ENCODE peak calls at places on chromosomes 4 and X, in seven cellular contexts. One of them, this sample, is unnamed. For H3K4me1 and H3K27me3, the result is how much of the 10 kb centered on the place peaks cover.

GRCh38 chrX:40154853-40155616 is 57.3 kb upstream of the BCOR start:
- DNase-seq in left ventricle myocardium inferior: peak
- DNase-seq in CD4-positive, alpha-beta memory T cell: no peak
- DNase-seq in psoas muscle: peak
- DNase-seq in IMR-90: peak
- DNase-seq in GM23338: peak
- DNase-seq in transverse colon: peak
- DNase-seq in this sample: peak

GRCh38 chrX:86171366-86171765 is 23.1 kb downstream of the DACH2 start:
- DNase-seq in GM23338: peak
- DNase-seq in left ventricle myocardium inferior: no peak
- DNase-seq in transverse colon: no peak
- DNase-seq in CD4-positive, alpha-beta memory T cell: no peak
- DNase-seq in psoas muscle: no peak
- DNase-seq in IMR-90: peak
- DNase-seq in this sample: peak

GRCh38 chr4:81466841-81467671 is 4.7 kb downstream of the RASGEF1B start:
- DNase-seq in left ventricle myocardium inferior: no peak
- DNase-seq in psoas muscle: no peak
- DNase-seq in GM23338: peak
- DNase-seq in IMR-90: peak
- DNase-seq in transverse colon: peak
- DNase-seq in CD4-positive, alpha-beta memory T cell: peak
- DNase-seq in this sample: peak

GRCh38 chr4:113825272-113825671 is 63.7 kb upstream of the CAMK2D start:
- DNase-seq in left ventricle myocardium inferior: no peak
- DNase-seq in CD4-positive, alpha-beta memory T cell: peak
- DNase-seq in GM23338: no peak
- DNase-seq in transverse colon: peak
- DNase-seq in IMR-90: no peak
- DNase-seq in psoas muscle: no peak
- DNase-seq in this sample: no peak

GRCh38 chr4:108175966-108176365 is 7.2 kb upstream of the LEF1 start:
- DNase-seq in left ventricle myocardium inferior: no peak
- DNase-seq in GM23338: no peak
- DNase-seq in transverse colon: no peak
- DNase-seq in IMR-90: no peak
- DNase-seq in CD4-positive, alpha-beta memory T cell: no peak
- DNase-seq in psoas muscle: no peak
- DNase-seq in this sample: no peak

GRCh38 chrX:149302705-149303104 is 202.4 kb downstream of the IDS start:
- DNase-seq in GM23338: no peak
- DNase-seq in CD4-positive, alpha-beta memory T cell: no peak
- DNase-seq in transverse colon: no peak
- DNase-seq in IMR-90: no peak
- DNase-seq in psoas muscle: no peak
- DNase-seq in left ventricle myocardium inferior: no peak
- DNase-seq in this sample: no peak

GRCh38 chrX:16918979-16919378 is 27.5 kb upstream of the REPS2 start:
- DNase-seq in psoas muscle: no peak
- DNase-seq in GM23338: no peak
- DNase-seq in left ventricle myocardium inferior: no peak
- DNase-seq in IMR-90: no peak
- DNase-seq in CD4-positive, alpha-beta memory T cell: no peak
- DNase-seq in transverse colon: no peak
- DNase-seq in this sample: no peak

GRCh38 chr4:186192068-186192751 is 843 bp downstream of the CYP4V2 start:
- DNase-seq in psoas muscle: no peak
- DNase-seq in CD4-positive, alpha-beta memory T cell: no peak
- DNase-seq in GM23338: peak
- DNase-seq in left ventricle myocardium inferior: peak
- DNase-seq in IMR-90: peak
- DNase-seq in transverse colon: peak
- DNase-seq in this sample: peak

GRCh38 chr4:149790172-149790907 is 25.3 kb downstream of the IQCM start:
- DNase-seq in IMR-90: no peak
- DNase-seq in CD4-positive, alpha-beta memory T cell: no peak
- DNase-seq in transverse colon: no peak
- DNase-seq in GM23338: no peak
- DNase-seq in left ventricle myocardium inferior: no peak
- DNase-seq in psoas muscle: no peak
- DNase-seq in this sample: no peak

GRCh38 chr4:176579233-176579632 is 213.5 kb downstream of the VEGFC start:
- DNase-seq in GM23338: peak
- DNase-seq in transverse colon: no peak
- DNase-seq in psoas muscle: no peak
- DNase-seq in IMR-90: no peak
- DNase-seq in CD4-positive, alpha-beta memory T cell: no peak
- DNase-seq in left ventricle myocardium inferior: no peak
- DNase-seq in this sample: no peak

DNA sequence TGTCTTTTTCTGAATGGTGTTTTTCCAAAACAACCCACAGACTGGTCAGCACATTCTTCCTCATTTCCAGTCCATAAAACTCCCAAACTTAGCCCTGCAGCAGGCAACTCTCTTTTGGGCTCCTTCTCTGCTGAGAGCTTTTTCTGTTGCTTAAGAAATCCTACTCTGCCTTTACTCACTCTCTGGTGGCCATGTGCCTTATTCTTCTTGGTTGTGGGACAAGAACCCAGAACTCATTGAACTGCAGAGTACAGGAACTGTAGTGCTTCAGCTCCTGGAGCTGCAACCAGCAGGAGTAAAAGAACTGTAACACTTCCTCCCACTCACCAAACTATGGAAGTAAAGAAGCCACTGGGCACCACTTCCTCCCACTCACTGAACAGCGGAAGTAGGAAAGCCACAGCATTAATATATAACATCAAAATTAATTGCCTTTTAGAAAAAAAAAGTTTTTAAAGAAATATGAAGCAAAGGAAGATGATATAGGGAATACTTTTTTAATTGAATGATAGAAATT is 864.1 kb upstream of the PCDH10 start:
- DNase-seq in psoas muscle: no peak
- DNase-seq in transverse colon: no peak
- DNase-seq in left ventricle myocardium inferior: no peak
- DNase-seq in GM23338: peak
- DNase-seq in CD4-positive, alpha-beta memory T cell: no peak
- DNase-seq in IMR-90: no peak
- DNase-seq in this sample: no peak
- H3K4me1 ChIP-seq in psoas muscle: under half
- H3K4me1 ChIP-seq in transverse colon: under half
- H3K4me1 ChIP-seq in left ventricle myocardium inferior: under half
- H3K4me1 ChIP-seq in GM23338: under half
- H3K4me1 ChIP-seq in CD4-positive, alpha-beta memory T cell: under half
- H3K4me1 ChIP-seq in IMR-90: under half
- H3K4me1 ChIP-seq in this sample: under half

GRCh38 chr4:104907074-104907649 is 239.5 kb upstream of the TET2 start:
- DNase-seq in psoas muscle: no peak
- DNase-seq in IMR-90: no peak
- DNase-seq in CD4-positive, alpha-beta memory T cell: no peak
- DNase-seq in GM23338: no peak
- DNase-seq in left ventricle myocardium inferior: no peak
- DNase-seq in transverse colon: no peak
- DNase-seq in this sample: no peak
- H3K27me3 ChIP-seq in psoas muscle: under half
- H3K27me3 ChIP-seq in IMR-90: under half
- H3K27me3 ChIP-seq in CD4-positive, alpha-beta memory T cell: under half
- H3K27me3 ChIP-seq in GM23338: half or more
- H3K27me3 ChIP-seq in left ventricle myocardium inferior: under half
- H3K27me3 ChIP-seq in transverse colon: under half
- H3K27me3 ChIP-seq in this sample: under half

GRCh38 chrX:77548751-77549150 is 101.6 kb downstream of the FGF16 start:
- DNase-seq in GM23338: no peak
- DNase-seq in transverse colon: no peak
- DNase-seq in left ventricle myocardium inferior: no peak
- DNase-seq in CD4-positive, alpha-beta memory T cell: no peak
- DNase-seq in IMR-90: no peak
- DNase-seq in psoas muscle: no peak
- DNase-seq in this sample: no peak
- H3K27ac ChIP-seq in GM23338: no peak
- H3K27ac ChIP-seq in transverse colon: no peak
- H3K27ac ChIP-seq in left ventricle myocardium inferior: no peak
- H3K27ac ChIP-seq in CD4-positive, alpha-beta memory T cell: no peak
- H3K27ac ChIP-seq in IMR-90: no peak
- H3K27ac ChIP-seq in psoas muscle: no peak
- H3K27ac ChIP-seq in this sample: no peak

DNA sequence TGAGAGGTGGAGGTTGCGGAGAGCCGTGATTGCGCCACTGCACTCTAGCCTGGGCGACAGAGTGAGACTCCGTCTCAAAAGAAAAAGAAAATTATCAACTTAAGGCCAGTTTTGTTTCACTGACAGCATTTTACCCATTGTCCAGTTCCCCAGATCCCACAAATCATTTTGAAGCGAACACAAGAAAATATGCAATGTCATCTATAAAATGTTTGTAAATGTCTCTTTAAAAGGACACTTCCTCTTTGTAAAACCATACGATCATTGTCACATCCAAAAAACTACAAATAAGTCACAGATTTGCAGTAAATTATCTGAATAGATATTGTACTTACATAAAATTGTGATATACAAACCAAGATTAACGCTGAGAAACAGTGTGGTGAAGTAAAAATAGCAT is 147.6 kb downstream of the ATRX start:
- DNase-seq in IMR-90: no peak
- DNase-seq in left ventricle myocardium inferior: no peak
- DNase-seq in psoas muscle: no peak
- DNase-seq in GM23338: no peak
- DNase-seq in CD4-positive, alpha-beta memory T cell: no peak
- DNase-seq in transverse colon: no peak
- DNase-seq in this sample: no peak
- H3K4me1 ChIP-seq in IMR-90: under half
- H3K4me1 ChIP-seq in left ventricle myocardium inferior: under half
- H3K4me1 ChIP-seq in psoas muscle: under half
- H3K4me1 ChIP-seq in GM23338: under half
- H3K4me1 ChIP-seq in CD4-positive, alpha-beta memory T cell: under half
- H3K4me1 ChIP-seq in transverse colon: under half
- H3K4me1 ChIP-seq in this sample: under half

GRCh38 chr4:5945171-5945570 is 52.3 kb upstream of the CRMP1 start:
- DNase-seq in CD4-positive, alpha-beta memory T cell: no peak
- DNase-seq in transverse colon: no peak
- DNase-seq in GM23338: no peak
- DNase-seq in psoas muscle: no peak
- DNase-seq in left ventricle myocardium inferior: no peak
- DNase-seq in IMR-90: no peak
- DNase-seq in this sample: no peak
- H3K27me3 ChIP-seq in CD4-positive, alpha-beta memory T cell: under half
- H3K27me3 ChIP-seq in transverse colon: under half
- H3K27me3 ChIP-seq in GM23338: under half
- H3K27me3 ChIP-seq in psoas muscle: under half
- H3K27me3 ChIP-seq in left ventricle myocardium inferior: half or more
- H3K27me3 ChIP-seq in IMR-90: under half
- H3K27me3 ChIP-seq in this sample: under half

DNA sequence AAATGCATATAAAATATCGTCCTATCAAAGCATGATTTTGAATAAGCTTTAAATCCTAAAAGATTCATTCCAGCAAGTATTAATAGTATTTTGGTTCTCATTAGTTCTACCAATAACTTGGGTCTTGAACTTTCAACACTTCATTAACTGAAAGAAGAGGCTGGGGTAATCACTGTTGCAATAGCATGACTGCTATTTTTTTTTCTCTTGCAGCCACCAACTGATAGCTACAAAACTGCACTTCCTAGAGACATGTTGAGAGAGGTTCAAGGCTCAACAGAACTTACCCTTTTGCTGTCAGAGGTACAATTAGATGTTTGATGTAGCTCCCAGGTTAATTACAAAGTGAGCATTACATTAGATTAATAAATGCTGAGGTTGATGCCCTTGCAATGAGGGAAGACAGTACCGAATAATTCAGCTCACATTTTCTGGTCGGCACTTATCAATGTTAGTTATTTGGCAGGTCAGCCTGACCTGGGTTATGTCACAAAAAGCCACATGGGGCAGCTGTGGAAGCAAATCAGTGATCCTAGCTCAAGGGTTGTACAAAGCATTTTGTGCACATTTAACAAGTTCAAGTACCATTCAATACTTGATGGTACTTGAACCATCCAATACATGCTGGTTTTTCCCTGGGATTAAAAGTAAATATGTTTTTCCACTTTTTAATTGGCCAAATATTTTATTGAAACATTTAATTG is 29.9 kb upstream of the TET2 start:
- DNase-seq in CD4-positive, alpha-beta memory T cell: no peak
- DNase-seq in psoas muscle: no peak
- DNase-seq in left ventricle myocardium inferior: no peak
- DNase-seq in transverse colon: no peak
- DNase-seq in GM23338: no peak
- DNase-seq in IMR-90: no peak
- DNase-seq in this sample: no peak
- H3K27ac ChIP-seq in CD4-positive, alpha-beta memory T cell: no peak
- H3K27ac ChIP-seq in psoas muscle: no peak
- H3K27ac ChIP-seq in left ventricle myocardium inferior: no peak
- H3K27ac ChIP-seq in transverse colon: no peak
- H3K27ac ChIP-seq in GM23338: no peak
- H3K27ac ChIP-seq in IMR-90: no peak
- H3K27ac ChIP-seq in this sample: no peak

GRCh38 chr4:68342139-68342538 is 7.8 kb downstream of the YTHDC1 start:
- DNase-seq in IMR-90: peak
- DNase-seq in psoas muscle: no peak
- DNase-seq in GM23338: peak
- DNase-seq in transverse colon: no peak
- DNase-seq in left ventricle myocardium inferior: no peak
- DNase-seq in CD4-positive, alpha-beta memory T cell: no peak
- DNase-seq in this sample: peak
- H3K4me1 ChIP-seq in IMR-90: under half
- H3K4me1 ChIP-seq in psoas muscle: half or more
- H3K4me1 ChIP-seq in GM23338: half or more
- H3K4me1 ChIP-seq in transverse colon: half or more
- H3K4me1 ChIP-seq in left ventricle myocardium inferior: half or more
- H3K4me1 ChIP-seq in CD4-positive, alpha-beta memory T cell: half or more
- H3K4me1 ChIP-seq in this sample: half or more